ENCODE peak calls at places on chromosomes 2 and 18, in seven cellular contexts. S, O, J, Z, N, P and Y are unnamed samples.

GRCh38 chr2:221570321-221571107 is 1.6 kb downstream of the EPHA4 start:
- DNase-seq in P (peak), S (no peak), N (peak), J (no peak), Z (peak), O (no peak), Y (no peak)

GRCh38 chr2:5690718-5691658 is 1.2 kb upstream of the SOX11 start:
- DNase-seq in N (peak), Z (no peak), O (no peak), P (peak), S (no peak), J (no peak), Y (no peak)

GRCh38 chr2:234273887-234274584 is 222.8 kb downstream of the ARL4C start:
- DNase-seq in S (no peak), P (no peak), Z (no peak), J (no peak), O (no peak), N (no peak), Y (no peak)

GRCh38 chr18:9619990-9620389 is 5.6 kb upstream of the PPP4R1 start:
- DNase-seq in S (no peak), O (no peak), J (no peak), N (no peak), P (peak), Z (no peak), Y (no peak)

GRCh38 chr18:58225101-58225500 is 181.1 kb downstream of the NEDD4L start:
- DNase-seq in P (no peak), N (no peak), Z (no peak), O (peak), S (no peak), J (no peak), Y (no peak)

GRCh38 chr2:65199891-65200290 is 27.7 kb upstream of the ACTR2 start:
- DNase-seq in O (no peak), Z (peak), J (no peak), S (no peak), P (peak), N (no peak), Y (peak)

GRCh38 chr2:138534791-138535190 is 33.2 kb downstream of the SPOPL start:
- DNase-seq in J (no peak), Z (no peak), P (no peak), S (no peak), N (no peak), O (no peak), Y (no peak)

GRCh38 chr2:55223958-55224760 is 7.9 kb downstream of the CLHC1 start:
- DNase-seq in O (no peak), S (no peak), Z (no peak), J (no peak), N (no peak), P (no peak), Y (no peak)

GRCh38 chr2:25131253-25131566 is 37.2 kb downstream of the POMC start:
- DNase-seq in P (no peak), O (no peak), Z (no peak), J (no peak), S (no peak), N (no peak), Y (no peak)

GRCh38 chr2:9736008-9736407 is 105.2 kb upstream of the YWHAQ start:
- DNase-seq in N (no peak), P (no peak), Z (no peak), S (no peak), J (no peak), O (no peak), Y (no peak)

GRCh38 chr2:128714285-128714684 is 395.6 kb upstream of the HS6ST1 start:
- DNase-seq in N (no peak), O (no peak), Z (no peak), P (no peak), S (no peak), J (no peak), Y (no peak)

GRCh38 chr2:43225788-43226557 is 433 bp downstream of the ZFP36L2 start:
- DNase-seq in S (peak), N (peak), P (peak), O (peak), Z (peak), J (no peak), Y (peak)